ENCODE peak calls at places on chromosomes 7 and 10, in six cellular contexts. Q is HTR-8/SVneo; Z is transverse colon; X is stimulated activated CD4-positive, alpha-beta T cell treated with anti-CD3 and anti-CD28 coated beads, TNF-alpha, amount 100 ng/mL, for 24 hours; W is activated naive CD8-positive, alpha-beta T cell treated with anti-CD3 and anti-CD28 coated beads, Interleukin-2, amount 50 U/mL, for 16 hours; C is A172. K is an unnamed sample.

GRCh38 chr10:22372298-22372697 is 27.0 kb downstream of the SPAG6 start:
- DNase-seq in Q (no peak), Z (no peak), X (no peak), W (no peak), C (no peak), K (no peak)

GRCh38 chr7:82167568-82168314 is 275.8 kb downstream of the CACNA2D1 start:
- DNase-seq in Q (no peak), Z (no peak), X (no peak), W (no peak), C (no peak), K (peak; percentile 58)

GRCh38 chr7:47795631-47796030 is 152.6 kb downstream of the PKD1L1 start:
- DNase-seq in Q (no peak), Z (no peak), X (no peak), W (no peak), C (peak; percentile 74), K (no peak)

GRCh38 chr10:36271631-36272340 is 629.7 kb upstream of the FZD8 start:
- DNase-seq in Q (no peak), Z (no peak), X (no peak), W (no peak), C (no peak), K (no peak)

GRCh38 chr7:105591522-105591921 is 10.2 kb upstream of the EFCAB10 start:
- DNase-seq in Q (no peak), Z (no peak), X (no peak), W (no peak), C (no peak), K (no peak)

GRCh38 chr10:113304726-113305125 is 248.1 kb upstream of the HABP2 start:
- DNase-seq in Q (no peak), Z (no peak), X (no peak), W (no peak), C (no peak), K (peak; percentile 36)

GRCh38 chr10:126315471-126316177 is 72.7 kb downstream of the ADAM12 start:
- DNase-seq in Q (no peak), Z (no peak), X (no peak), W (no peak), C (peak; percentile 8), K (no peak)

GRCh38 chr7:111990597-111990996 is 215.6 kb downstream of the DOCK4 start:
- DNase-seq in Q (no peak), Z (no peak), X (no peak), W (no peak), C (no peak), K (no peak)

GRCh38 chr10:25078659-25079429 is 62.4 kb downstream of the THNSL1 start:
- DNase-seq in Q (no peak), Z (peak; percentile 29), X (no peak), W (no peak), C (no peak), K (no peak)

GRCh38 chr7:38796636-38797501 is 112.1 kb downstream of the VPS41 start:
- DNase-seq in Q (peak; percentile 44), Z (peak; percentile 44), X (peak; percentile 21), W (peak; percentile 1), C (peak; percentile 72), K (peak; percentile 51)

GRCh38 chr7:70776627-70777101 is 355.3 kb upstream of the GALNT17 start:
- DNase-seq in Q (no peak), Z (no peak), X (no peak), W (no peak), C (no peak), K (no peak)

K was measured in mesendoderm.